ENCODE peak calls at places on chromosomes 5 and 9, in four cellular contexts. Z, O, L and P are unnamed samples.

GRCh38 chr5:176530983-176531901 is 6.0 kb downstream of the RNF44 start:
- DNase-seq in Z (no peak), O (no peak), L (no peak), P (no peak)

GRCh38 chr5:148542812-148543211 is 111.5 kb downstream of the HTR4 start:
- DNase-seq in Z (no peak), O (no peak), L (peak; percentile 11), P (no peak)

GRCh38 chr5:98977723-98978122 is 48.9 kb upstream of the CHD1 start:
- DNase-seq in Z (no peak), O (no peak), L (no peak), P (no peak)

GRCh38 chr9:114238919-114239879 is 83.7 kb upstream of the ORM1 start:
- DNase-seq in Z (peak; percentile 20), O (no peak), L (peak; percentile 80), P (peak; percentile 24)

GRCh38 chr5:119360905-119361605 is 5.2 kb downstream of the TNFAIP8 start:
- DNase-seq in Z (no peak), O (no peak), L (no peak), P (no peak)

GRCh38 chr5:38189031-38189632 is 69.2 kb upstream of the EGFLAM start:
- DNase-seq in Z (peak; percentile 26), O (no peak), L (no peak), P (no peak)

GRCh38 chr5:6248132-6248531 is 130.2 kb downstream of the MED10 start:
- DNase-seq in Z (no peak), O (no peak), L (no peak), P (no peak)

GRCh38 chr5:93584531-93585053 is 1.6 kb downstream of the NR2F1 start:
- DNase-seq in Z (no peak), O (no peak), L (no peak), P (no peak)

GRCh38 chr5:169006878-169007790 is 293.8 kb downstream of the SLIT3 start:
- DNase-seq in Z (no peak), O (no peak), L (no peak), P (no peak)

GRCh38 chr9:122221223-122221811 is 7.4 kb downstream of the LHX6 start:
- DNase-seq in Z (peak; percentile 21), O (no peak), L (no peak), P (peak; percentile 64)

GRCh38 chr5:16179936-16180788 is 571 bp upstream of the MARCHF11 start:
- DNase-seq in Z (no peak), O (no peak), L (no peak), P (peak; percentile 25)

GRCh38 chr5:129743541-129744187 is 4.2 kb upstream of the MINAR2 start:
- DNase-seq in Z (no peak), O (no peak), L (no peak), P (no peak)

GRCh38 chr9:91746904-91747303 is 203.1 kb downstream of the ROR2 start:
- DNase-seq in Z (no peak), O (no peak), L (peak; percentile 73), P (no peak)

GRCh38 chr9:125486576-125486975 is 220.4 kb downstream of the MAPKAP1 start:
- DNase-seq in Z (no peak), O (no peak), L (no peak), P (no peak)

GRCh38 chr5:61817472-61818326 is 485.6 kb downstream of the ZSWIM6 start:
- DNase-seq in Z (peak; percentile 5), O (no peak), L (peak; percentile 26), P (peak; percentile 32)

GRCh38 chr5:82164957-82165698 is 113.0 kb downstream of the RPS23 start:
- DNase-seq in Z (no peak), O (no peak), L (peak; percentile 12), P (peak; percentile 29)

GRCh38 chr5:133336969-133337410 is 275.4 kb downstream of the FSTL4 start:
- DNase-seq in Z (no peak), O (no peak), L (no peak), P (no peak)

GRCh38 chr5:168433982-168434381 is 52.3 kb upstream of the RARS1 start:
- DNase-seq in Z (no peak), O (no peak), L (no peak), P (no peak)

GRCh38 chr5:135214897-135215616 is 181.0 kb upstream of the PITX1 start:
- DNase-seq in Z (no peak), O (no peak), L (no peak), P (no peak)

GRCh38 chr5:94888674-94889073 is 270.2 kb downstream of the SLF1 start:
- DNase-seq in Z (no peak), O (no peak), L (no peak), P (no peak)

GRCh38 chr9:133474853-133475252 is 4.0 kb downstream of the SLC2A6 start:
- DNase-seq in Z (no peak), O (no peak), L (no peak), P (no peak)

GRCh38 chr5:77698920-77699319 is 60.4 kb upstream of the OTP start:
- DNase-seq in Z (no peak), O (no peak), L (no peak), P (no peak)

GRCh38 chr9:131676431-131676972 is 63.4 kb downstream of the RAPGEF1 start:
- DNase-seq in Z (no peak), O (peak; percentile 51), L (no peak), P (no peak)
- TF ChIP-seq CREM in Z (no peak), O (no peak), L (no peak), P (no peak)

DNA sequence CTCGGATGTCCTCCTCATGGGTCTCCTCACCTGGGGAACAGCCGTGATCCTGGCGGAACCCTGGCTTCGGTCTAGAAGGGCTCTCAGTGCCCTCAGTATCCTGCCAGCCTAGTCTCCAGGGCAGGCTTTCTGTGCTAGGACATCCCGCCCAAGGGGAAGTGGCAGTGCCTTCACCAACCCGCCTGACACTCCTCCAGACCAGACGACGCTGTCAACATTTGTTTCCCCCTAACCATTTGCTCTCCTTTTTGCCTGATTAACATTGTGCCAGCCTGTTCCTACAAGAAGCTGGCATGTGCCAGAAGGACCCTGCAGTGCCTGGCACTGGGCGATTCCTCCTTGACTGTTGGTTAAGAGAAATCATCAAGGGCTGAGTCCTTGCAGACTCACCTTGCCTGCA is 358.9 kb upstream of the IRX2 start:
- DNase-seq in Z (no peak), O (no peak), L (no peak), P (no peak)
- TF ChIP-seq CREM in Z (no peak), O (no peak), L (no peak), P (no peak)

GRCh38 chr9:68507098-68507795 is 33.4 kb downstream of the TMEM252 start:
- DNase-seq in Z (no peak), O (no peak), L (peak; percentile 9), P (no peak)
- TF ChIP-seq CREM in Z (no peak), O (no peak), L (no peak), P (no peak)

GRCh38 chr5:65209341-65209740 is 272.4 kb downstream of the ADAMTS6 start:
- DNase-seq in Z (no peak), O (no peak), L (no peak), P (no peak)

DNA sequence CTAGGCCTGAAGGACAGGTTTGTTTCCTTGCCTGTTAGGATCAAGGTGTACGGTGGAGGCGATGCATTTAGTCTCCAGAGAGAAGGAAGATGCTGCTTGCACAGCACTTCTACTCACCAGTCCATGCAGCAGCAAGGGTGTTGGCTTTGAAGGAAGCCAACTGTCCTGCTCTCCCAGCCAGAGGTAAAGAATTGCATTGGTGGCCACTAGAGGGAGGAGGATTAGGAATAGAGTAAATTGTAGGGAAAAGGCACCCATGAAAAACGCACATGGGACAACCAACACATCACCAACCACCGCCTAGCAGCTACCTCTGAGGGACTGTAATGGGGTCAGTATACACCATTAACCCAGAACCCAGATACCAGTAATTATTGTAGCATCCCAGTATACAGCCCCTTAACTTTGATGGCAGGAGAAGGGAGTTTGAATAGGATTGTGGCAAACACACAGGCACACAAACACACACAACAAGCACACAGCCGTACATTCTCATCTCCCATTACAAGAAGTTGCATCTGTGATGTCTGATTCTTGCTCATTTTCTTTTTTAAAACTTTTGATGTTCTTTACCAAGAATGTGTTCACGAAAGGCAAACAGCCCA is 267.7 kb downstream of the ADAMTS6 start:
- DNase-seq in Z (peak; percentile 41), O (no peak), L (peak; percentile 35), P (peak; percentile 30)
- TF ChIP-seq CREM in Z (no peak), O (no peak), L (no peak), P (no peak)

GRCh38 chr5:73419414-73420390 is 28.9 kb downstream of the FOXD1 start:
- DNase-seq in Z (no peak), O (no peak), L (no peak), P (peak; percentile 52)
- TF ChIP-seq CREM in Z (no peak), O (no peak), L (no peak), P (peak; percentile 20)

GRCh38 chr9:105425817-105426433 is 21.9 kb upstream of the FSD1L start:
- DNase-seq in Z (no peak), O (no peak), L (no peak), P (no peak)

GRCh38 chr9:105421864-105422263 is 26.0 kb upstream of the FSD1L start:
- DNase-seq in Z (no peak), O (no peak), L (no peak), P (no peak)

GRCh38 chr9:105421154-105421553 is 26.7 kb upstream of the FSD1L start:
- DNase-seq in Z (no peak), O (no peak), L (no peak), P (no peak)

GRCh38 chr9:105431413-105432246 is 16.2 kb upstream of the FSD1L start:
- DNase-seq in Z (no peak), O (no peak), L (no peak), P (no peak)

GRCh38 chr9:105426657-105427056 is 21.2 kb upstream of the FSD1L start:
- DNase-seq in Z (no peak), O (no peak), L (no peak), P (no peak)
- TF ChIP-seq CREM in Z (no peak), O (no peak), L (no peak), P (no peak)

GRCh38 chr5:154393850-154394249 is 51.9 kb upstream of the SAP30L start:
- DNase-seq in Z (no peak), O (no peak), L (no peak), P (no peak)

GRCh38 chr5:154390746-154391359 is 54.9 kb upstream of the SAP30L start:
- DNase-seq in Z (no peak), O (no peak), L (no peak), P (no peak)

GRCh38 chr5:154394328-154394727 is 51.5 kb upstream of the SAP30L start:
- DNase-seq in Z (no peak), O (no peak), L (no peak), P (no peak)

GRCh38 chr5:154390096-154390495 is 55.7 kb upstream of the SAP30L start:
- DNase-seq in Z (no peak), O (no peak), L (no peak), P (no peak)

GRCh38 chr5:154391788-154392187 is 54.0 kb upstream of the SAP30L start:
- DNase-seq in Z (no peak), O (no peak), L (no peak), P (no peak)
- TF ChIP-seq CREM in Z (no peak), O (no peak), L (no peak), P (no peak)